ENCODE peak calls at places on chromosomes 11 and 22, in nine cellular contexts. G is HFF-Myc, A is cardiac muscle cell, D is fibroblast of mammary gland, V is GM06990, S is endothelial cell, O is osteocyte, I is mucosa of descending colon, Q is WTC11. K is an unnamed sample.

GRCh38 chr22:42172385-42173172 is 42.0 kb upstream of the CYP2D6 start:
- DNase-seq in Q (no peak), A (no peak), O (no peak), I (peak; percentile 61), S (no peak), D (peak; percentile 60), V (no peak), G (no peak), K (no peak)

GRCh38 chr11:66160709-66161108 is 90.6 kb downstream of the PACS1 start:
- DNase-seq in A (no peak), Q (no peak), D (no peak), G (no peak), I (no peak), V (no peak), O (no peak), S (no peak), K (no peak)

GRCh38 chr22:20863356-20863755 is 4.5 kb downstream of the SNAP29 start:
- DNase-seq in S (no peak), A (no peak), G (no peak), I (no peak), O (no peak), D (no peak), V (no peak), Q (no peak), K (no peak)

GRCh38 chr11:33698921-33699320 is 1.7 kb downstream of the C11orf91 start:
- DNase-seq in S (no peak), V (no peak), Q (no peak), A (no peak), D (no peak), O (no peak), I (no peak), G (no peak), K (no peak)

GRCh38 chr22:47165338-47165931 is 403.0 kb downstream of the TBC1D22A start:
- DNase-seq in A (no peak), D (no peak), V (no peak), S (no peak), Q (peak; percentile 8), G (no peak), O (no peak), I (peak; percentile 16), K (no peak)

GRCh38 chr11:13073119-13073981 is 64.2 kb downstream of the RASSF10 start:
- DNase-seq in Q (no peak), S (no peak), V (peak; percentile 6), D (peak; percentile 47), A (no peak), O (no peak), G (no peak), I (no peak), K (no peak)

GRCh38 chr11:134572741-134573675 is 161.0 kb upstream of the B3GAT1 start:
- DNase-seq in I (no peak), O (peak; percentile 83), Q (no peak), A (no peak), D (no peak), V (no peak), S (no peak), G (no peak), K (no peak)

GRCh38 chr11:92531051-92531747 is 306.6 kb downstream of the FAT3 start:
- DNase-seq in Q (no peak), A (no peak), O (no peak), V (no peak), S (no peak), I (no peak), D (no peak), G (no peak), K (no peak)

GRCh38 chr11:40292636-40293585 is 1166.5 kb downstream of the LRRC4C start:
- DNase-seq in Q (peak; percentile 22), V (no peak), S (no peak), I (no peak), A (no peak), G (no peak), O (no peak), D (no peak), K (no peak)

GRCh38 chr11:106152013-106152412 is 74.6 kb downstream of the AASDHPPT start:
- DNase-seq in I (no peak), G (peak; percentile 56), S (no peak), D (peak; percentile 34), A (no peak), O (no peak), Q (no peak), V (no peak), K (no peak)

GRCh38 chr22:37244922-37245722 is 1.1 kb upstream of the RAC2 start:
- DNase-seq in I (peak; percentile 25), G (no peak), O (no peak), V (peak; percentile 65), S (no peak), A (no peak), D (no peak), Q (no peak), K (no peak)

GRCh38 chr11:120929664-120930154 is 94.2 kb upstream of the TBCEL start:
- DNase-seq in I (peak; percentile 33), V (peak; percentile 40), G (peak; percentile 7), O (no peak), A (peak; percentile 91), S (peak; percentile 72), D (peak; percentile 38), Q (peak; percentile 84), K (no peak)

GRCh38 chr11:87405356-87405755 is 367.6 kb downstream of the TMEM135 start:
- DNase-seq in S (no peak), Q (no peak), G (no peak), O (no peak), A (no peak), V (no peak), I (no peak), D (no peak), K (no peak)

GRCh38 chr11:11318479-11318878 is 34.6 kb downstream of the CSNK2A3 start:
- DNase-seq in G (no peak), A (no peak), O (no peak), V (no peak), S (no peak), I (no peak), D (no peak), Q (no peak), K (no peak)

GRCh38 chr11:11589385-11589890 is 32.4 kb downstream of the GALNT18 start:
- DNase-seq in S (no peak), V (no peak), D (no peak), G (no peak), O (peak; percentile 42), Q (no peak), I (no peak), A (no peak), K (no peak)

GRCh38 chr22:42976534-42976933 is 38.4 kb downstream of the PACSIN2 start:
- DNase-seq in Q (no peak), V (no peak), O (no peak), I (no peak), A (no peak), G (no peak), D (no peak), S (no peak), K (no peak)

GRCh38 chr11:117517097-117517496 is 189.4 kb downstream of the CEP164 start:
- DNase-seq in D (no peak), G (no peak), Q (no peak), S (no peak), A (no peak), O (no peak), V (no peak), I (no peak), K (no peak)

DNA sequence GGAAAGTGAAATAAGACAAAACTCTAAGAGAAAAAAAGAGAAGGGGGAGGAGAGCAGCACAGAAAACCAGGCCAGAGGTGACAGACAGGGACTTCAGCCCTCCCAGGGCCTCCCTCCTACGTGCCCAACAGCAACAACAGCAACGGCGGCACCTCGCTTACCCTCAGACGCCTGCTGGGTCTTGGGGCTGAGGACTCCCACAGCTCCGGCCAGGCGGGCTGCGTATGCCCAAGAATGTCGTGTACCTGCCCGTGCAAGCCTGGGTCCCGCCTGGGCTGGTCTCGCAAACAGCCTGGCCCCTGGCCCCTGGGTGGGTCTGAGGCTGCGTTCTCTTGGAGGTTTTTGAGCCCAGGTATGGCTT is 30.5 kb downstream of the ARAP1 start:
- DNase-seq in O (no peak), S (no peak), A (no peak), I (peak; percentile 70), V (no peak), G (no peak), Q (no peak), D (peak; percentile 38), K (peak; percentile 28)
- TF ChIP-seq CTCF in O (no peak), S (no peak), A (no peak), I (no peak), V (no peak), G (no peak), Q (no peak), D (no peak), K (no peak)

DNA sequence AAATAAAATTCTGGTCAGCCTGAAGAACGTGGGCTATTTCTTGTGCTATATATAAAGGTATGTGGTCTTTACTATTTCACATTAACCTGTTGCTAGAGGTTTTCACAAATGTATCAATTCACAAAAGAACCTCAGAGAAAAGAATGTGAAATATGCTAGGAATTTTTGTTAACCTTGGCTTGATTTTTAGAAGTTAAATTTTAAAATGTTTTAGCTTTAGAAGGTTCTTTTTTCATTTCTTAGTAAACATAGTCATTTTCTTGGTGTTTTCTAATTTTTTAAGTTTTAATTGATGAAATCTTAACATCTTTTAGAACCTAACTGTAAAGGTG is 61.4 kb downstream of the C22orf31 start:
- DNase-seq in S (no peak), G (no peak), A (no peak), V (no peak), Q (no peak), D (no peak), O (no peak), I (no peak), K (no peak)
- TF ChIP-seq CTCF in S (no peak), G (no peak), A (no peak), V (no peak), Q (no peak), D (no peak), O (no peak), I (no peak), K (no peak)

DNA sequence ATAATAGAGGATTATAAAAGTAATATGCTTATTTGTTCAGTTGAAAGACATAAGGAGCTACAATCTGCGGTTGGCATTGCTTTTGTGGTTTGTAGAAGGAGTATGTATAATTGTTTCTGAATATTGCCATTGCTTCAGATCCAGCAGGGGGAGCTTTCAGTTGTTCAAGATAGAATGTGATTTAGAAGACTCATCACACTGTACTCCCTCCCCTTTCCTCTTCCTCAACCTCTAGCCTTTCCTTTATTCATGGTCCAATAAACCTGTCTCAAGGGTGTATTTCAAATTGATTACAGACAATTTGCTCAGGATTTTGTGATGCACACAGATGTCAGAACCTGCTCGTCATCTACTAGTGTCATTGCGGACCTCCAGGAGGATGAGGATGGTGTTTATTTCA is 9.8 kb downstream of the PRMT3 start:
- DNase-seq in A (peak; percentile 36), V (peak; percentile 8), S (peak; percentile 10), Q (no peak), I (no peak), O (no peak), D (peak; percentile 64), G (peak; percentile 16), K (no peak)
- TF ChIP-seq CTCF in A (peak; percentile 70), V (peak; percentile 64), S (no peak), Q (no peak), I (peak; percentile 14), O (peak; percentile 66), D (peak; percentile 65), G (peak; percentile 62), K (no peak)

DNA sequence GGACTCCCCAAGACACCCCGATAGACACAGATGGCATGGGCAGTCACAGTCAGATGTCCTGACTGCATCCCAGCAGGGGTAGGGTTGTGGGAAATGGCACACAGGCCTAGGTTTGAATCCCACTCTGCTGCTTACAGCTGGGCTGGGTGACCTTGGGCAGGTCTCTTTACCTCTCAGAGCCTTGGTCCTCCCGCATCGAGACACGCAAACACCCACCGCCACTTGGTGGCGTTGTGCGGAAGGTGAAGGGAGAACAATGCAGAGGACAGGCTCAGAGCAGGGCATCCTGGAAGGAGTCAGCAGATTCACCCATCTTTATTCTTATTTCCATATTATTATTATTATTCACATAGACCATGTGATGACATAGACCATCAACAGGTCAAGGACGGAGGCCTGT is 140.5 kb downstream of the MIAT start:
- DNase-seq in A (no peak), O (no peak), G (no peak), Q (peak; percentile 57), D (no peak), S (peak; percentile 33), V (no peak), I (no peak), K (no peak)
- TF ChIP-seq CTCF in A (no peak), O (peak; percentile 25), G (no peak), Q (no peak), D (peak; percentile 2), S (no peak), V (no peak), I (no peak), K (no peak)